ENCODE peak calls at places on chromosomes 16 and 17, in ten cellular contexts. One of them, this sample, is unnamed. For H3K4me1, the result is how much of the 10 kb centered on the place peaks cover.

GRCh38 chr16:19136549-19137196 is 22.9 kb downstream of the ITPRIPL2 start:
- DNase-seq in upper lobe of right lung: no peak
- DNase-seq in BE2C: no peak
- DNase-seq in SJCRH30: no peak
- DNase-seq in iPS DF 6.9: no peak
- DNase-seq in lung: no peak
- DNase-seq in thoracic aorta: no peak
- DNase-seq in fibroblast of lung: peak
- DNase-seq in GM12878: no peak
- DNase-seq in tibial nerve: no peak
- DNase-seq in this sample: peak

GRCh38 chr16:67845291-67846062 is 1.3 kb upstream of the NUTF2 start:
- DNase-seq in upper lobe of right lung: no peak
- DNase-seq in BE2C: no peak
- DNase-seq in SJCRH30: no peak
- DNase-seq in iPS DF 6.9: no peak
- DNase-seq in lung: no peak
- DNase-seq in thoracic aorta: no peak
- DNase-seq in fibroblast of lung: no peak
- DNase-seq in GM12878: no peak
- DNase-seq in tibial nerve: no peak
- DNase-seq in this sample: no peak

GRCh38 chr17:44308865-44309264 is 464 bp downstream of the RUNDC3A start:
- DNase-seq in upper lobe of right lung: no peak
- DNase-seq in BE2C: no peak
- DNase-seq in SJCRH30: no peak
- DNase-seq in iPS DF 6.9: no peak
- DNase-seq in lung: no peak
- DNase-seq in thoracic aorta: no peak
- DNase-seq in fibroblast of lung: no peak
- DNase-seq in GM12878: no peak
- DNase-seq in tibial nerve: no peak
- DNase-seq in this sample: no peak

GRCh38 chr17:41792835-41793748 is 6.6 kb upstream of the JUP start:
- DNase-seq in upper lobe of right lung: peak
- DNase-seq in BE2C: peak
- DNase-seq in SJCRH30: peak
- DNase-seq in iPS DF 6.9: no peak
- DNase-seq in lung: peak
- DNase-seq in thoracic aorta: no peak
- DNase-seq in fibroblast of lung: peak
- DNase-seq in GM12878: no peak
- DNase-seq in tibial nerve: no peak
- DNase-seq in this sample: peak

GRCh38 chr17:44220211-44221071 is 966 bp upstream of the UBTF start:
- DNase-seq in upper lobe of right lung: peak
- DNase-seq in BE2C: peak
- DNase-seq in SJCRH30: peak
- DNase-seq in iPS DF 6.9: no peak
- DNase-seq in lung: no peak
- DNase-seq in thoracic aorta: no peak
- DNase-seq in fibroblast of lung: peak
- DNase-seq in GM12878: no peak
- DNase-seq in tibial nerve: no peak
- DNase-seq in this sample: peak

GRCh38 chr16:67917140-67917851 is 14.4 kb downstream of the CTRL start:
- DNase-seq in upper lobe of right lung: no peak
- DNase-seq in BE2C: peak
- DNase-seq in SJCRH30: no peak
- DNase-seq in iPS DF 6.9: no peak
- DNase-seq in lung: no peak
- DNase-seq in thoracic aorta: no peak
- DNase-seq in fibroblast of lung: no peak
- DNase-seq in GM12878: no peak
- DNase-seq in tibial nerve: no peak
- DNase-seq in this sample: no peak

GRCh38 chr17:55730808-55731207 is 8.1 kb upstream of the TMEM100 start:
- DNase-seq in upper lobe of right lung: no peak
- DNase-seq in BE2C: no peak
- DNase-seq in SJCRH30: no peak
- DNase-seq in iPS DF 6.9: no peak
- DNase-seq in lung: no peak
- DNase-seq in thoracic aorta: no peak
- DNase-seq in fibroblast of lung: peak
- DNase-seq in GM12878: no peak
- DNase-seq in tibial nerve: no peak
- DNase-seq in this sample: no peak

GRCh38 chr17:60586288-60586974 is 13.6 kb upstream of the PPM1D start:
- DNase-seq in upper lobe of right lung: no peak
- DNase-seq in BE2C: no peak
- DNase-seq in SJCRH30: no peak
- DNase-seq in iPS DF 6.9: no peak
- DNase-seq in lung: no peak
- DNase-seq in thoracic aorta: no peak
- DNase-seq in fibroblast of lung: no peak
- DNase-seq in GM12878: no peak
- DNase-seq in tibial nerve: no peak
- DNase-seq in this sample: no peak

GRCh38 chr16:81590714-81591537 is 146.3 kb downstream of the CMIP start:
- DNase-seq in upper lobe of right lung: no peak
- DNase-seq in BE2C: no peak
- DNase-seq in SJCRH30: no peak
- DNase-seq in iPS DF 6.9: no peak
- DNase-seq in lung: no peak
- DNase-seq in thoracic aorta: no peak
- DNase-seq in fibroblast of lung: no peak
- DNase-seq in GM12878: no peak
- DNase-seq in tibial nerve: no peak
- DNase-seq in this sample: no peak

GRCh38 chr17:43601280-43602050 is 55.3 kb upstream of the ETV4 start:
- DNase-seq in upper lobe of right lung: no peak
- DNase-seq in BE2C: peak
- DNase-seq in SJCRH30: peak
- DNase-seq in iPS DF 6.9: no peak
- DNase-seq in lung: no peak
- DNase-seq in thoracic aorta: peak
- DNase-seq in fibroblast of lung: peak
- DNase-seq in GM12878: no peak
- DNase-seq in tibial nerve: no peak
- DNase-seq in this sample: no peak

GRCh38 chr17:56834380-56835258 is 668 bp downstream of the DGKE start:
- DNase-seq in upper lobe of right lung: peak
- DNase-seq in BE2C: peak
- DNase-seq in SJCRH30: peak
- DNase-seq in iPS DF 6.9: no peak
- DNase-seq in lung: no peak
- DNase-seq in thoracic aorta: no peak
- DNase-seq in fibroblast of lung: peak
- DNase-seq in GM12878: peak
- DNase-seq in tibial nerve: no peak
- DNase-seq in this sample: peak

GRCh38 chr17:42313773-42314566 is 25.7 kb downstream of the STAT5A start:
- DNase-seq in upper lobe of right lung: no peak
- DNase-seq in BE2C: no peak
- DNase-seq in SJCRH30: no peak
- DNase-seq in iPS DF 6.9: no peak
- DNase-seq in lung: no peak
- DNase-seq in thoracic aorta: no peak
- DNase-seq in fibroblast of lung: no peak
- DNase-seq in GM12878: no peak
- DNase-seq in tibial nerve: no peak
- DNase-seq in this sample: peak

GRCh38 chr17:74779948-74780400 is 3.8 kb upstream of the NAT9 start:
- DNase-seq in upper lobe of right lung: peak
- DNase-seq in BE2C: no peak
- DNase-seq in SJCRH30: no peak
- DNase-seq in iPS DF 6.9: no peak
- DNase-seq in lung: peak
- DNase-seq in thoracic aorta: no peak
- DNase-seq in fibroblast of lung: no peak
- DNase-seq in GM12878: peak
- DNase-seq in tibial nerve: no peak
- DNase-seq in this sample: no peak

GRCh38 chr16:46932802-46933201 is 40.7 kb downstream of the DNAJA2 start:
- DNase-seq in upper lobe of right lung: no peak
- DNase-seq in BE2C: no peak
- DNase-seq in SJCRH30: no peak
- DNase-seq in iPS DF 6.9: peak
- DNase-seq in lung: no peak
- DNase-seq in thoracic aorta: no peak
- DNase-seq in fibroblast of lung: no peak
- DNase-seq in GM12878: no peak
- DNase-seq in tibial nerve: no peak
- DNase-seq in this sample: no peak

GRCh38 chr16:56977256-56977655 is 12.1 kb upstream of the NLRC5 start:
- DNase-seq in upper lobe of right lung: no peak
- DNase-seq in BE2C: no peak
- DNase-seq in SJCRH30: no peak
- DNase-seq in iPS DF 6.9: no peak
- DNase-seq in lung: no peak
- DNase-seq in thoracic aorta: no peak
- DNase-seq in fibroblast of lung: no peak
- DNase-seq in GM12878: no peak
- DNase-seq in tibial nerve: no peak
- DNase-seq in this sample: no peak
- H3K4me1 ChIP-seq in upper lobe of right lung: under half
- H3K4me1 ChIP-seq in BE2C: under half
- H3K4me1 ChIP-seq in SJCRH30: under half
- H3K4me1 ChIP-seq in iPS DF 6.9: under half
- H3K4me1 ChIP-seq in lung: under half
- H3K4me1 ChIP-seq in thoracic aorta: under half
- H3K4me1 ChIP-seq in fibroblast of lung: under half
- H3K4me1 ChIP-seq in GM12878: half or more
- H3K4me1 ChIP-seq in tibial nerve: under half
- H3K4me1 ChIP-seq in this sample: under half

GRCh38 chr17:48725005-48725293 is 2.0 kb downstream of the PRAC2 start:
- DNase-seq in upper lobe of right lung: no peak
- DNase-seq in BE2C: no peak
- DNase-seq in SJCRH30: no peak
- DNase-seq in iPS DF 6.9: no peak
- DNase-seq in lung: no peak
- DNase-seq in thoracic aorta: no peak
- DNase-seq in fibroblast of lung: no peak
- DNase-seq in GM12878: no peak
- DNase-seq in tibial nerve: no peak
- DNase-seq in this sample: no peak
- H3K4me3 ChIP-seq in upper lobe of right lung: no peak
- H3K4me3 ChIP-seq in BE2C: no peak
- H3K4me3 ChIP-seq in SJCRH30: no peak
- H3K4me3 ChIP-seq in iPS DF 6.9: no peak
- H3K4me3 ChIP-seq in lung: no peak
- H3K4me3 ChIP-seq in thoracic aorta: peak
- H3K4me3 ChIP-seq in fibroblast of lung: peak
- H3K4me3 ChIP-seq in GM12878: no peak
- H3K4me3 ChIP-seq in tibial nerve: no peak
- H3K4me3 ChIP-seq in this sample: no peak

GRCh38 chr16:14368399-14368798 is 261.7 kb downstream of the PARN start:
- DNase-seq in upper lobe of right lung: no peak
- DNase-seq in BE2C: no peak
- DNase-seq in SJCRH30: no peak
- DNase-seq in iPS DF 6.9: no peak
- DNase-seq in lung: no peak
- DNase-seq in thoracic aorta: no peak
- DNase-seq in fibroblast of lung: no peak
- DNase-seq in GM12878: no peak
- DNase-seq in tibial nerve: no peak
- DNase-seq in this sample: no peak

GRCh38 chr16:14366447-14366846 is 263.6 kb downstream of the PARN start:
- DNase-seq in upper lobe of right lung: no peak
- DNase-seq in BE2C: no peak
- DNase-seq in SJCRH30: no peak
- DNase-seq in iPS DF 6.9: no peak
- DNase-seq in lung: no peak
- DNase-seq in thoracic aorta: no peak
- DNase-seq in fibroblast of lung: no peak
- DNase-seq in GM12878: no peak
- DNase-seq in tibial nerve: no peak
- DNase-seq in this sample: no peak

GRCh38 chr16:14364386-14365199 is 265.5 kb downstream of the PARN start:
- DNase-seq in upper lobe of right lung: peak
- DNase-seq in BE2C: peak
- DNase-seq in SJCRH30: peak
- DNase-seq in iPS DF 6.9: no peak
- DNase-seq in lung: peak
- DNase-seq in thoracic aorta: no peak
- DNase-seq in fibroblast of lung: peak
- DNase-seq in GM12878: no peak
- DNase-seq in tibial nerve: no peak
- DNase-seq in this sample: no peak

GRCh38 chr16:14365200-14365851 is 264.7 kb downstream of the PARN start:
- DNase-seq in upper lobe of right lung: no peak
- DNase-seq in BE2C: no peak
- DNase-seq in SJCRH30: no peak
- DNase-seq in iPS DF 6.9: no peak
- DNase-seq in lung: no peak
- DNase-seq in thoracic aorta: no peak
- DNase-seq in fibroblast of lung: no peak
- DNase-seq in GM12878: no peak
- DNase-seq in tibial nerve: no peak
- DNase-seq in this sample: no peak

DNA sequence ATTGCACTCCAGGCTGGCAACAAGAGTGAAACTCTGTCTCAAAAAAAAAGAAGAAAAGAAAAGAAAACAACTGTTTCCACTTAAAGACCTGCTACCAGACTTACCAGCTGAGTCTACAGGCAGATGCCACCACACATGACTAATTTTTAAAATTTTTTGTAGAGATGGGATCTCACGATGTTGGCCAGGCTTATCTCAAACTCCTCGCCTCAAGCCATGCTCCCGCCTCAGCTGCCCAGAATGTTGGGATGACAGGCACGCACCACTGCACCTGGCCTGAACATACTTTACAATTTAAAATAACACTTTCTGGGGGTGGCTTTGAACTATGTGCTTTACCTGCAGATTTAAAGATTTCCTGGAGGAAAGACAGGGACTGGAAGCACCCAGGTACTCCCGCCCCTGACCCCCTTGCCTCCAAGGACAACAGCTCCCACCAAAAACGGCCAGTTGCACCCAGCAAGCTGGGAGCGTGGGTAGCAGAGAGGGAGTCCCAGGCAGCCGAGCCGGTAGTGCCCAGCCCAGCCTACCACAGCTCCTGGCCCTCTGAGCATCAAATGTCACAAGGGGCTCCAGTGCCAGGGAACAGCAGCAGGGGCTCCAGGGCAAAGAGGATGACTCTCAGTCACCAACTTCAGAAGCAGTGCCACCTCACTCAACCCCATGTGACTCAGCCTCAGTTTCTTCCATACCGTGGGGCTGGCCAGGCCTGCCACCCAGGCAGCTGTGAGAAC is 262.9 kb downstream of the PARN start:
- DNase-seq in upper lobe of right lung: no peak
- DNase-seq in BE2C: no peak
- DNase-seq in SJCRH30: no peak
- DNase-seq in iPS DF 6.9: no peak
- DNase-seq in lung: no peak
- DNase-seq in thoracic aorta: no peak
- DNase-seq in fibroblast of lung: no peak
- DNase-seq in GM12878: no peak
- DNase-seq in tibial nerve: no peak
- DNase-seq in this sample: no peak
- H3K4me1 ChIP-seq in upper lobe of right lung: under half
- H3K4me1 ChIP-seq in BE2C: under half
- H3K4me1 ChIP-seq in SJCRH30: under half
- H3K4me1 ChIP-seq in iPS DF 6.9: under half
- H3K4me1 ChIP-seq in lung: under half
- H3K4me1 ChIP-seq in thoracic aorta: under half
- H3K4me1 ChIP-seq in fibroblast of lung: under half
- H3K4me1 ChIP-seq in GM12878: under half
- H3K4me1 ChIP-seq in tibial nerve: under half
- H3K4me1 ChIP-seq in this sample: under half

GRCh38 chr16:17467923-17468540 is 2.7 kb downstream of the XYLT1 start:
- DNase-seq in upper lobe of right lung: peak
- DNase-seq in BE2C: peak
- DNase-seq in SJCRH30: no peak
- DNase-seq in iPS DF 6.9: no peak
- DNase-seq in lung: no peak
- DNase-seq in thoracic aorta: no peak
- DNase-seq in fibroblast of lung: peak
- DNase-seq in GM12878: no peak
- DNase-seq in tibial nerve: peak
- DNase-seq in this sample: peak
- H3K4me3 ChIP-seq in upper lobe of right lung: peak
- H3K4me3 ChIP-seq in BE2C: no peak
- H3K4me3 ChIP-seq in SJCRH30: no peak
- H3K4me3 ChIP-seq in iPS DF 6.9: no peak
- H3K4me3 ChIP-seq in lung: no peak
- H3K4me3 ChIP-seq in thoracic aorta: peak
- H3K4me3 ChIP-seq in fibroblast of lung: peak
- H3K4me3 ChIP-seq in GM12878: peak
- H3K4me3 ChIP-seq in tibial nerve: no peak
- H3K4me3 ChIP-seq in this sample: no peak